ENCODE peak calls at places on chromosomes 1 and 21, in six cellular contexts. C is SK-N-SH, U is stomach, I is prostate gland, X is endothelial cell of umbilical vein, O is esophagus muscularis mucosa. F is an unnamed sample.

GRCh38 chr1:118082984-118083383 is 102.0 kb downstream of the SPAG17 start:
- DNase-seq in C (no peak), U (no peak), I (no peak), X (no peak), O (no peak), F (no peak)

GRCh38 chr1:94279048-94279447 is 41.7 kb upstream of the ARHGAP29 start:
- DNase-seq in C (no peak), U (no peak), I (no peak), X (no peak), O (no peak), F (no peak)

GRCh38 chr1:180899262-180899661 is 13.4 kb upstream of the KIAA1614 start:
- DNase-seq in C (peak; percentile 66), U (no peak), I (no peak), X (no peak), O (peak; percentile 64), F (no peak)

GRCh38 chr21:45818904-45819285 is 162.7 kb upstream of the COL6A1 start:
- DNase-seq in C (no peak), U (no peak), I (no peak), X (no peak), O (peak; percentile 91), F (peak; percentile 86)

GRCh38 chr1:109777980-109778625 is 14.4 kb upstream of the EPS8L3 start:
- DNase-seq in C (no peak), U (peak; percentile 24), I (no peak), X (no peak), O (no peak), F (no peak)

GRCh38 chr1:190497561-190497960 is 19.9 kb upstream of the BRINP3 start:
- DNase-seq in C (no peak), U (no peak), I (no peak), X (no peak), O (no peak), F (no peak)

GRCh38 chr1:195550071-195550862 is 1058.0 kb downstream of the KCNT2 start:
- DNase-seq in C (no peak), U (no peak), I (no peak), X (no peak), O (no peak), F (no peak)

GRCh38 chr1:102772831-102773230 is 335.5 kb downstream of the COL11A1 start:
- DNase-seq in C (no peak), U (no peak), I (no peak), X (no peak), O (no peak), F (no peak)

GRCh38 chr1:116415699-116416533 is 42.9 kb downstream of the ATP1A1 start:
- DNase-seq in C (peak; percentile 60), U (no peak), I (no peak), X (no peak), O (no peak), F (no peak)

GRCh38 chr1:109628540-109629321 is 9.1 kb downstream of the AMPD2 start:
- DNase-seq in C (no peak), U (no peak), I (peak; percentile 6), X (no peak), O (peak; percentile 68), F (no peak)

GRCh38 chr1:67097305-67097704 is 37.5 kb downstream of the C1orf141 start:
- DNase-seq in C (no peak), U (no peak), I (no peak), X (no peak), O (no peak), F (no peak)

GRCh38 chr1:169511339-169512028 is 25.7 kb upstream of the SLC19A2 start:
- DNase-seq in C (no peak), U (no peak), I (no peak), X (peak; percentile 53), O (no peak), F (no peak)

GRCh38 chr1:59478822-59479221 is 181.9 kb downstream of the FGGY start:
- DNase-seq in C (no peak), U (no peak), I (no peak), X (no peak), O (no peak), F (no peak)

GRCh38 chr1:8794605-8795004 is 22.8 kb downstream of the RERE start:
- DNase-seq in C (no peak), U (no peak), I (no peak), X (no peak), O (no peak), F (no peak)

GRCh38 chr1:181044449-181044966 is 10.7 kb downstream of the MR1 start:
- DNase-seq in C (no peak), U (peak; percentile 30), I (peak; percentile 67), X (no peak), O (no peak), F (peak; percentile 72)

GRCh38 chr1:229507502-229507901 is 639 bp downstream of the NUP133 start:
- DNase-seq in C (no peak), U (no peak), I (no peak), X (no peak), O (no peak), F (no peak)

GRCh38 chr21:41863439-41863740 is 15.8 kb downstream of the PRDM15 start:
- DNase-seq in C (no peak), U (no peak), I (no peak), X (no peak), O (no peak), F (no peak)

GRCh38 chr1:232319106-232319505 is 310.8 kb downstream of the SIPA1L2 start:
- DNase-seq in C (peak; percentile 60), U (no peak), I (peak; percentile 76), X (no peak), O (no peak), F (peak; percentile 15)

GRCh38 chr1:201511925-201512539 is 5.1 kb upstream of the CSRP1 start:
- DNase-seq in C (peak; percentile 44), U (peak; percentile 72), I (peak; percentile 79), X (peak; percentile 39), O (no peak), F (peak; percentile 62)

GRCh38 chr1:31244326-31244725 is 4.6 kb upstream of the NKAIN1 start:
- DNase-seq in C (no peak), U (no peak), I (no peak), X (no peak), O (no peak), F (no peak)

GRCh38 chr1:179252606-179253005 is 23.1 kb upstream of the ABL2 start:
- DNase-seq in C (no peak), U (no peak), I (no peak), X (no peak), O (no peak), F (no peak)

GRCh38 chr1:210328032-210328745 is 513 bp upstream of the HHAT start:
- DNase-seq in C (peak; percentile 49), U (no peak), I (peak; percentile 37), X (no peak), O (no peak), F (no peak)

GRCh38 chr1:210330279-210330866 is 1.7 kb downstream of the HHAT start:
- DNase-seq in C (peak; percentile 30), U (no peak), I (no peak), X (no peak), O (no peak), F (no peak)

GRCh38 chr1:210325026-210325670 is 3.6 kb upstream of the HHAT start:
- DNase-seq in C (no peak), U (no peak), I (no peak), X (no peak), O (no peak), F (no peak)

GRCh38 chr1:210332233-210332632 is 3.5 kb downstream of the HHAT start:
- DNase-seq in C (no peak), U (no peak), I (no peak), X (no peak), O (no peak), F (no peak)

DNA sequence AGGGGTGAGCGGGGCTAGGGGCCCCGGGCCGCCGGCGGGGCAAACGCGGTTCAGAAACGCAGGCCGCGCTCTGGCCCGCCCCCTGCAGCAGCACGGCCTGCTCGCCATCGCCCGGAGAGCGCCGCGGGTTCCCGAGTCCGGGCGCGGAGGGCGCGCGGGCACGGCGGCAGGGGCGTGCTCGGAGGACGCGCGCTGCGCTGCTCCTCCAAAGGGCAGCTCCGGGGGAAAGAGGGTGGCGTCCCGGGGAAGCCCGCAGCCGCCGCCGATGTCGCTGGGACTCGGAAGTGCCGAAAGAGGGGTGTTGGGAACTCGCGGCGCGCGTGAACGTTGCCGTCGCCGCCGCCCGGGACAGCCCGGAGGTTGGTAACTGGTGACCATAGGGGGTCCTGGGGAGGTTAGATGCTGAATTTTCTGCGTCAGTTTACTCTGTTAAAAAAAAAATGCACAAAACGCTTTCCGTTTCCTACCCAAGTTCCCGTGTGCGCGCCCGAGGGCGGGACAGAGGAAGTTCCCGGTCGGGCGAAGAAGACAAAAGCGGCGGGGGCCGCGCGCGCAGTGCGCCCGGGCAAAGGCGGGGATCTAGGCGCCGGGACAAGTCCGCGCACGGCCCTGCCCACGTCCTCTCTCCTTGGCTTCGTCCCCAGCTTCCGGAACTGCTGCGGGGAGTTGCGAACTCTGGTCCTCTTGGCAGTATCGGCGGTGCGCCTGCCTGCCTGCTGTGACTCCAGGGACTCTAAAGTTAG is at the start of gene HHAT:
- DNase-seq in C (peak; percentile 94), U (peak; percentile 79), I (peak; percentile 74), X (peak; percentile 59), O (no peak), F (peak; percentile 48)
- TF ChIP-seq CTCF in C (peak; percentile 26), U (no peak), I (no peak), X (no peak), O (no peak), F (no peak)

GRCh38 chr1:228022571-228023293 is 15.9 kb downstream of the WNT3A start:
- DNase-seq in C (no peak), U (no peak), I (no peak), X (no peak), O (no peak), F (no peak)
- TF ChIP-seq POLR2AphosphoS5 in C (no peak), U (no peak), I (no peak), X (no peak), O (no peak), F (no peak)

DNA sequence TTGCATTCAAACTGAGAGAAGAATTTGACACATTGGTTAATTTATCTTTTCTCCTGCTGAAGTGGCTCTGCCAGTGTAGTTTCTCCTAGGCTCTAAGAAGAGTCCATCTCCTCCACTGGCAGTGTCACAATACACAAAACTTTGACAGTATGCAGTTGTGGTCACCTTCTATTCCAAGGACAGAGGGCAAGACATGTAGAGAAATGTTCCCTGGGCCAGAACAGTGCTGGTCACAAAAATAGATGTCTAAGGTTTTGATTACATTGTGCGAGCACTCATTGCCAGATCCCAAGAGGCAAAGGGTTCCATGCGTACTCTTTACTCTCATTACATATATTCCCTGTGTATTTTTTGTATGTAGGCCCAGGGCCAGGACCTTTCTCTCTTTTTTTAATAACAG is 148.1 kb upstream of the UBE2U start:
- DNase-seq in C (no peak), U (no peak), I (no peak), X (no peak), O (peak; percentile 37), F (no peak)
- TF ChIP-seq CTCF in C (no peak), U (no peak), I (no peak), X (no peak), O (no peak), F (no peak)

GRCh38 chr1:226643701-226644540 is 95.2 kb downstream of the ITPKB start:
- DNase-seq in C (no peak), U (no peak), I (no peak), X (no peak), O (no peak), F (peak; percentile 65)

GRCh38 chr1:226641671-226642231 is 93.2 kb downstream of the STUM start:
- DNase-seq in C (no peak), U (no peak), I (no peak), X (no peak), O (no peak), F (no peak)

GRCh38 chr1:226642421-226642820 is 93.9 kb downstream of the STUM start:
- DNase-seq in C (no peak), U (no peak), I (no peak), X (no peak), O (no peak), F (no peak)

GRCh38 chr1:226644541-226645176 is 94.4 kb downstream of the ITPKB start:
- DNase-seq in C (no peak), U (no peak), I (no peak), X (no peak), O (no peak), F (no peak)

GRCh38 chr1:226643167-226643566 is 94.6 kb downstream of the STUM start:
- DNase-seq in C (no peak), U (no peak), I (no peak), X (no peak), O (no peak), F (peak; percentile 96)
- TF ChIP-seq POLR2AphosphoS5 in C (no peak), U (no peak), I (no peak), X (no peak), O (peak; percentile 50), F (peak; percentile 96)